ENCODE peak calls at places on chromosomes 12 and 14, in seven cellular contexts. One of them, this sample, is unnamed.
A peak's percentile ranks its signal among the peaks of the same experiment; 100 is the strongest.

GRCh38 chr14:52325126-52325525 is 11.0 kb downstream of the PTGER2 start:
- DNase-seq in SK-N-SH: no peak
- DNase-seq in H1: no peak
- DNase-seq in GM12878: peak; percentile 92
- DNase-seq in K562: no peak
- DNase-seq in HCT116: no peak
- DNase-seq in HepG2: no peak
- DNase-seq in this sample: no peak

GRCh38 chr14:55052259-55052930 is 948 bp downstream of the MAPK1IP1L start:
- DNase-seq in SK-N-SH: no peak
- DNase-seq in H1: no peak
- DNase-seq in GM12878: no peak
- DNase-seq in K562: no peak
- DNase-seq in HCT116: no peak
- DNase-seq in HepG2: no peak
- DNase-seq in this sample: peak; percentile 32

GRCh38 chr14:95043314-95043713 is 114.0 kb downstream of the DICER1 start:
- DNase-seq in SK-N-SH: no peak
- DNase-seq in H1: no peak
- DNase-seq in GM12878: no peak
- DNase-seq in K562: no peak
- DNase-seq in HCT116: no peak
- DNase-seq in HepG2: no peak
- DNase-seq in this sample: no peak

GRCh38 chr12:47190905-47191304 is 111.1 kb upstream of the AMIGO2 start:
- DNase-seq in SK-N-SH: no peak
- DNase-seq in H1: no peak
- DNase-seq in GM12878: no peak
- DNase-seq in K562: no peak
- DNase-seq in HCT116: no peak
- DNase-seq in HepG2: no peak
- DNase-seq in this sample: no peak

GRCh38 chr12:92603741-92604432 is 98.9 kb upstream of the PLEKHG7 start:
- DNase-seq in SK-N-SH: no peak
- DNase-seq in H1: no peak
- DNase-seq in GM12878: no peak
- DNase-seq in K562: no peak
- DNase-seq in HCT116: no peak
- DNase-seq in HepG2: no peak
- DNase-seq in this sample: no peak

GRCh38 chr12:121182222-121182896 is 27.6 kb upstream of the P2RX4 start:
- DNase-seq in SK-N-SH: no peak
- DNase-seq in H1: no peak
- DNase-seq in GM12878: no peak
- DNase-seq in K562: no peak
- DNase-seq in HCT116: no peak
- DNase-seq in HepG2: no peak
- DNase-seq in this sample: no peak

GRCh38 chr14:92122351-92122677 is 545 bp downstream of the CPSF2 start:
- DNase-seq in SK-N-SH: no peak
- DNase-seq in H1: no peak
- DNase-seq in GM12878: no peak
- DNase-seq in K562: no peak
- DNase-seq in HCT116: no peak
- DNase-seq in HepG2: peak; percentile 18
- DNase-seq in this sample: peak; percentile 14

GRCh38 chr14:39491134-39491541 is 58.9 kb upstream of the FBXO33 start:
- DNase-seq in SK-N-SH: peak; percentile 1
- DNase-seq in H1: no peak
- DNase-seq in GM12878: no peak
- DNase-seq in K562: peak; percentile 8
- DNase-seq in HCT116: peak; percentile 22
- DNase-seq in HepG2: peak; percentile 59
- DNase-seq in this sample: peak; percentile 50

GRCh38 chr12:75725505-75726120 is 214.2 kb upstream of the KRR1 start:
- DNase-seq in SK-N-SH: no peak
- DNase-seq in H1: no peak
- DNase-seq in GM12878: no peak
- DNase-seq in K562: peak; percentile 13
- DNase-seq in HCT116: peak; percentile 89
- DNase-seq in HepG2: no peak
- DNase-seq in this sample: peak; percentile 82

GRCh38 chr14:39548358-39548757 is 116.1 kb upstream of the FBXO33 start:
- DNase-seq in SK-N-SH: no peak
- DNase-seq in H1: no peak
- DNase-seq in GM12878: no peak
- DNase-seq in K562: no peak
- DNase-seq in HCT116: no peak
- DNase-seq in HepG2: no peak
- DNase-seq in this sample: no peak

GRCh38 chr14:97452314-97452713 is 655.1 kb downstream of the VRK1 start:
- DNase-seq in SK-N-SH: no peak
- DNase-seq in H1: no peak
- DNase-seq in GM12878: no peak
- DNase-seq in K562: no peak
- DNase-seq in HCT116: no peak
- DNase-seq in HepG2: no peak
- DNase-seq in this sample: no peak

GRCh38 chr12:58387199-58387598 is 445.8 kb downstream of the ATP23 start:
- DNase-seq in SK-N-SH: no peak
- DNase-seq in H1: no peak
- DNase-seq in GM12878: no peak
- DNase-seq in K562: no peak
- DNase-seq in HCT116: peak; percentile 38
- DNase-seq in HepG2: no peak
- DNase-seq in this sample: no peak

GRCh38 chr12:3250576-3250975 is 173.4 kb downstream of the TSPAN9 start:
- DNase-seq in SK-N-SH: no peak
- DNase-seq in H1: no peak
- DNase-seq in GM12878: no peak
- DNase-seq in K562: no peak
- DNase-seq in HCT116: no peak
- DNase-seq in HepG2: no peak
- DNase-seq in this sample: no peak

GRCh38 chr12:55172686-55173085 is 46.5 kb downstream of the OR9K2 start:
- DNase-seq in SK-N-SH: no peak
- DNase-seq in H1: no peak
- DNase-seq in GM12878: no peak
- DNase-seq in K562: no peak
- DNase-seq in HCT116: no peak
- DNase-seq in HepG2: no peak
- DNase-seq in this sample: no peak

GRCh38 chr12:92929957-92930356 is 862 bp upstream of the EEA1 start:
- DNase-seq in SK-N-SH: no peak
- DNase-seq in H1: no peak
- DNase-seq in GM12878: no peak
- DNase-seq in K562: no peak
- DNase-seq in HCT116: no peak
- DNase-seq in HepG2: no peak
- DNase-seq in this sample: no peak

GRCh38 chr14:29486132-29486531 is 441.5 kb downstream of the PRKD1 start:
- DNase-seq in SK-N-SH: no peak
- DNase-seq in H1: no peak
- DNase-seq in GM12878: no peak
- DNase-seq in K562: no peak
- DNase-seq in HCT116: no peak
- DNase-seq in HepG2: no peak
- DNase-seq in this sample: no peak

GRCh38 chr12:56980941-56981530 is 23.6 kb upstream of the RDH16 start:
- DNase-seq in SK-N-SH: no peak
- DNase-seq in H1: no peak
- DNase-seq in GM12878: no peak
- DNase-seq in K562: no peak
- DNase-seq in HCT116: no peak
- DNase-seq in HepG2: no peak
- DNase-seq in this sample: no peak

DNA sequence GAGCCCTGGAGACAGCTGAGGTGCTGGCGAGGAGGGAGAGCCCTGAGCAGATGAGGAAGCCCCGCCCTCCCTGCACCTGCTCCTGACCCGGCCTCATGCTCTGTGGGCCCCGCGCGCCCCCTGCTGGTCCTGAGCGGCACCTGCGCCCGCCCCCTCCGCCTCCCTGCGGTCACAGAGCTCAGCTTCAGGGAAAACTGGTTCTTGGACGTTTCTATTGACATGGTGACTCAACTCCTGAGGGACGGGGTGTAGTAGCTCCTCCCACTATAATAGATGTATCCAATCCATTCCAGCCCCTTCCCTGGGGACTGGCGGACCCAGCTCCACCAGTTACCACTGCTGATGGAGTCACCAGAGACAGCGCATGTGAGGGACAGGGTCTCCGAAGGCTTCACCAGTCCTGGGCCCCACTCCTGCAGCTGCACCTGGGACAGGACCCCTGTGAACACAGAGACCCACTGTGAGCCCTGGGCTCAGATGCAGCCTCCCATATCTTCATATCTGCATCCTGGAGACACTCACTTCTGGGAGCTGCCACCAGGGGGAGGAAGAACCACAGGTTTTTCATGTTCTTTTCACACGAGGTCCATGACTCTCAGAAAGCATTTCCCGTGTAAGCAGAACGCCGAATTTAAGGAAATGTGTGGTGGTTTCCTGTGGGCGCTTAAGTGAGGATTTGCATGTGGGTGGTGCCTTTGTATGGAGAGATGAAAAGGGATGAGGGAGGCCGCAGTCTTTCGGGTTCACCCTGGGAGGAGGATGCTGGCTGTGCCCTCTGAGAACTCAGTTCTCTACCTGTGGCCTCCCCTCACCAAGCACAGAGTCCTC is 1346.5 kb downstream of the TMEM121 start:
- DNase-seq in SK-N-SH: peak; percentile 66
- DNase-seq in H1: no peak
- DNase-seq in GM12878: no peak
- DNase-seq in K562: peak; percentile 17
- DNase-seq in HCT116: no peak
- DNase-seq in HepG2: peak; percentile 84
- DNase-seq in this sample: peak; percentile 92
- TF ChIP-seq JUND in SK-N-SH: no peak
- TF ChIP-seq JUND in H1: no peak
- TF ChIP-seq JUND in GM12878: no peak
- TF ChIP-seq JUND in K562: no peak
- TF ChIP-seq JUND in HCT116: no peak
- TF ChIP-seq JUND in HepG2: peak; percentile 10
- TF ChIP-seq JUND in this sample: peak; percentile 95

GRCh38 chr12:12973019-12973418 is 21.0 kb upstream of the GPRC5D start:
- DNase-seq in SK-N-SH: no peak
- DNase-seq in H1: no peak
- DNase-seq in GM12878: no peak
- DNase-seq in K562: no peak
- DNase-seq in HCT116: no peak
- DNase-seq in HepG2: no peak
- DNase-seq in this sample: no peak

GRCh38 chr12:12976366-12976765 is 23.7 kb downstream of the HEBP1 start:
- DNase-seq in SK-N-SH: no peak
- DNase-seq in H1: no peak
- DNase-seq in GM12878: no peak
- DNase-seq in K562: no peak
- DNase-seq in HCT116: no peak
- DNase-seq in HepG2: no peak
- DNase-seq in this sample: no peak

GRCh38 chr12:12977231-12977630 is 22.8 kb downstream of the HEBP1 start:
- DNase-seq in SK-N-SH: no peak
- DNase-seq in H1: no peak
- DNase-seq in GM12878: no peak
- DNase-seq in K562: no peak
- DNase-seq in HCT116: no peak
- DNase-seq in HepG2: no peak
- DNase-seq in this sample: no peak

GRCh38 chr12:12974211-12974610 is 22.2 kb upstream of the GPRC5D start:
- DNase-seq in SK-N-SH: no peak
- DNase-seq in H1: no peak
- DNase-seq in GM12878: no peak
- DNase-seq in K562: no peak
- DNase-seq in HCT116: no peak
- DNase-seq in HepG2: no peak
- DNase-seq in this sample: no peak

DNA sequence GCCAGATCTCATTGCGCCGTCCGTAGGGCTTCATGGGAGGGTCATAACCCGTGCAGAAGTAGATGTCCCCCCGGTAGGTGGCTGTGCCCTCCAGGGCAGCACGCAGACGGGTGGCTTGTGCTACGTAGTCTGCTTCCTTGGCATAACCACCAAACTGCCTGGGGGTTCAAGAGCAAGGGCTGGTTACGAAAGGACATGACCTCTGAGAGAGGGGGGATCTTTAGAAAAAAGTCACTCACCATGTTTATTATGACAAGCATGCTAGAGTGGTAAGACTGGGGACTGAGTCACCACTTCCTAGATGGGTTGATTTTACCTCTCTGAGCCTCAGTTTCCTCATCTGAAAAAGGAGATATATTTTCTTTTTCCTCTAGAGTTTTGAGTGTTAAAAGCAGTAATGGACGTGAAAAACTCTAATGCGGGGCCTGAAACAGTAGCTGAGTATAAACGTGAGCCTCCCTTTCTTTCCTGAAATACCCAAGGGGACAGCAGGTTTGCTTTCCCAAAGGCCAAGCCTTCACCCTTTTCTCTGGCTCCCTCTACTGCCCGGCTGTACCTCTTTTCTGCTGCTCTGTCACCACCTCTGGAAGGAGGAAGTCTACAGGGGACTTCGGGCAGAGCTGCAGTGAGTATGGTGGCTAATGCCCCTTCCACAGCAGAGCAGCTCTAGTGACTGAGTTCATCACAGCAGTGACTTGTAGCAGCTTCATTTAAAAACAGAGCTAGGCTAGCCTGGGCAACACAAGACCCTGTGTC is 23.5 kb upstream of the GPRC5D start:
- DNase-seq in SK-N-SH: peak; percentile 12
- DNase-seq in H1: no peak
- DNase-seq in GM12878: no peak
- DNase-seq in K562: peak; percentile 11
- DNase-seq in HCT116: peak; percentile 29
- DNase-seq in HepG2: peak; percentile 41
- DNase-seq in this sample: peak; percentile 6
- TF ChIP-seq JUND in SK-N-SH: no peak
- TF ChIP-seq JUND in H1: no peak
- TF ChIP-seq JUND in GM12878: no peak
- TF ChIP-seq JUND in K562: no peak
- TF ChIP-seq JUND in HCT116: no peak
- TF ChIP-seq JUND in HepG2: no peak
- TF ChIP-seq JUND in this sample: no peak

GRCh38 chr14:90487031-90487430 is 90.2 kb downstream of the CALM1 start:
- DNase-seq in SK-N-SH: peak; percentile 82
- DNase-seq in H1: no peak
- DNase-seq in GM12878: no peak
- DNase-seq in K562: no peak
- DNase-seq in HCT116: no peak
- DNase-seq in HepG2: no peak
- DNase-seq in this sample: no peak
- TF ChIP-seq JUND in SK-N-SH: no peak
- TF ChIP-seq JUND in H1: no peak
- TF ChIP-seq JUND in GM12878: no peak
- TF ChIP-seq JUND in K562: no peak
- TF ChIP-seq JUND in HCT116: no peak
- TF ChIP-seq JUND in HepG2: no peak
- TF ChIP-seq JUND in this sample: no peak

DNA sequence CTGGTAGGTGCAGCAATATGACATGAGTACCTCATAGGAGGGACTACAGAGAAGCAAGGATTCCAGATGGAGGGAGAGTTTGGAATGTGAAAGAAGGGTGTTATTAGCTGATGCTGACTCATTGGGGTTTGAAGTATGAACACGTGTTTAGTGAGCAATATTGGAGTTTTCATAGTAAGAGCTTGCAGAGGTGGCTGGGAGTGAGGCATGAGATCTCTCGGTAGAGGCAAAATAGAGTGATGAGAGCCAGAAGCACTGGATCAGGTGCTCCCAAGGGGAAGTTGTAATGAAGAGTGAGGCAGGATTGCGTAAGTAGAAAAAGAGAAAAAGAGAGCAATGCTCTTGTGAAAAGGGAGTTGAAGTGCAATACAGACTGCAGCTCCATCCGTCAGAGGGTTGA is 42.1 kb downstream of the MGST1 start:
- DNase-seq in SK-N-SH: no peak
- DNase-seq in H1: no peak
- DNase-seq in GM12878: no peak
- DNase-seq in K562: no peak
- DNase-seq in HCT116: no peak
- DNase-seq in HepG2: no peak
- DNase-seq in this sample: no peak
- TF ChIP-seq JUND in SK-N-SH: no peak
- TF ChIP-seq JUND in H1: no peak
- TF ChIP-seq JUND in GM12878: no peak
- TF ChIP-seq JUND in K562: no peak
- TF ChIP-seq JUND in HCT116: no peak
- TF ChIP-seq JUND in HepG2: no peak
- TF ChIP-seq JUND in this sample: no peak

This sample was measured in T47D.